ENCODE peak calls at places on chromosomes 7 and 10, in eight cellular contexts. S is activated T-cell treated with anti-CD3 and anti-CD28 coated beads, Interleukin-2, amount 50 U/mL, for 24 hours; H is CD8-positive, alpha-beta T cell; E is neural crest cell; J is dorsolateral prefrontal cortex; O is cardiac fibroblast; Z is H9; M is COLO829. V is an unnamed sample.

GRCh38 chr7:87058739-87059524 is 522 bp downstream of the ELAPOR2 start:
- DNase-seq in S (no peak), H (no peak), E (peak; percentile 16), J (no peak), O (peak; percentile 6), Z (peak; percentile 65), M (no peak), V (peak; percentile 48)

GRCh38 chr10:106506509-106507265 is 657.8 kb downstream of the SORCS1 start:
- DNase-seq in S (no peak), H (no peak), E (no peak), J (no peak), O (peak; percentile 20), Z (no peak), M (no peak), V (no peak)

GRCh38 chr10:99981581-99982199 is 28.1 kb downstream of the DNMBP start:
- DNase-seq in S (no peak), H (no peak), E (no peak), J (no peak), O (no peak), Z (no peak), M (no peak), V (no peak)

GRCh38 chr7:41280491-41280890 is 422.4 kb downstream of the INHBA start:
- DNase-seq in S (no peak), H (no peak), E (no peak), J (no peak), O (no peak), Z (no peak), M (peak; percentile 21), V (no peak)

GRCh38 chr10:130554701-130555410 is 418.7 kb downstream of the GLRX3 start:
- DNase-seq in S (no peak), H (no peak), E (no peak), J (no peak), O (no peak), Z (peak; percentile 10), M (no peak), V (no peak)

GRCh38 chr7:130393095-130393494 is 12.8 kb downstream of the CPA1 start:
- DNase-seq in S (no peak), H (no peak), E (no peak), J (no peak), O (peak; percentile 69), Z (no peak), M (no peak), V (no peak)

GRCh38 chr10:78224602-78225001 is 190.9 kb downstream of the RPS24 start:
- DNase-seq in S (no peak), H (no peak), E (no peak), J (no peak), O (no peak), Z (no peak), M (no peak), V (no peak)

GRCh38 chr10:31458974-31459373 is 140.0 kb downstream of the ZEB1 start:
- DNase-seq in S (no peak), H (no peak), E (no peak), J (no peak), O (no peak), Z (no peak), M (no peak), V (no peak)

GRCh38 chr7:26958834-26959233 is 94.4 kb upstream of the SKAP2 start:
- DNase-seq in S (no peak), H (no peak), E (no peak), J (no peak), O (peak; percentile 4), Z (no peak), M (peak; percentile 70), V (no peak)

GRCh38 chr7:32658034-32658944 is 163.0 kb downstream of the AVL9 start:
- DNase-seq in S (no peak), H (no peak), E (no peak), J (no peak), O (peak; percentile 46), Z (no peak), M (no peak), V (no peak)

GRCh38 chr10:11727563-11727962 is 14.6 kb upstream of the ECHDC3 start:
- DNase-seq in S (no peak), H (no peak), E (no peak), J (no peak), O (no peak), Z (no peak), M (no peak), V (no peak)

GRCh38 chr10:48737866-48738265 is 53.2 kb downstream of the WDFY4 start:
- DNase-seq in S (no peak), H (no peak), E (no peak), J (no peak), O (no peak), Z (no peak), M (no peak), V (no peak)

GRCh38 chr10:97792058-97792721 is 20.4 kb upstream of the SFRP5 start:
- DNase-seq in S (peak; percentile 81), H (peak; percentile 63), E (peak; percentile 68), J (peak; percentile 68), O (peak; percentile 62), Z (peak; percentile 88), M (peak; percentile 26), V (peak; percentile 94)

V was measured in WTC11.